ENCODE peak calls at places on chromosomes 11 and 22, in four cellular contexts. D, F, V and W are unnamed samples.
A peak's percentile ranks its signal among the peaks of the same experiment; 100 is the strongest.

GRCh38 chr11:107785401-107785800 is 73.2 kb downstream of the SLC35F2 start:
- DNase-seq in D (no peak), F (no peak), V (no peak), W (no peak)

GRCh38 chr22:28283025-28283654 is 364.1 kb upstream of the PITPNB start:
- DNase-seq in D (no peak), F (peak; percentile 53), V (no peak), W (no peak)

GRCh38 chr11:113393501-113393985 is 6.0 kb downstream of the ANKK1 start:
- DNase-seq in D (no peak), F (no peak), V (no peak), W (no peak)

GRCh38 chr11:11117730-11118129 is 235.3 kb downstream of the CSNK2A3 start:
- DNase-seq in D (no peak), F (no peak), V (no peak), W (no peak)

GRCh38 chr11:132068556-132068955 is 698.1 kb downstream of the NTM start:
- DNase-seq in D (no peak), F (no peak), V (no peak), W (no peak)

GRCh38 chr11:114877976-114878375 is 199.6 kb downstream of the NXPE2 start:
- DNase-seq in D (no peak), F (no peak), V (no peak), W (no peak)

GRCh38 chr11:16861867-16862266 is 123.4 kb downstream of the C11orf58 start:
- DNase-seq in D (no peak), F (no peak), V (no peak), W (no peak)

GRCh38 chr11:95337175-95337957 is 106.4 kb upstream of the SESN3 start:
- DNase-seq in D (no peak), F (peak; percentile 43), V (no peak), W (peak; percentile 14)

GRCh38 chr22:37918580-37919274 is 12.6 kb downstream of the MICALL1 start:
- DNase-seq in D (no peak), F (no peak), V (no peak), W (no peak)

GRCh38 chr11:19978668-19979518 is 181.4 kb downstream of the DBX1 start:
- DNase-seq in D (peak; percentile 67), F (no peak), V (no peak), W (no peak)

GRCh38 chr11:30292545-30292944 is 30.4 kb upstream of the ARL14EP start:
- DNase-seq in D (no peak), F (no peak), V (no peak), W (no peak)

GRCh38 chr11:57427692-57428082 is 766 bp upstream of the SLC43A3 start:
- DNase-seq in D (no peak), F (peak; percentile 94), V (no peak), W (peak; percentile 64)

GRCh38 chr22:39661842-39662676 is 91.5 kb downstream of the CACNA1I start:
- DNase-seq in D (no peak), F (no peak), V (peak; percentile 38), W (no peak)

GRCh38 chr22:17121235-17122195 is at the start of gene TMEM121B:
- DNase-seq in D (peak; percentile 68), F (peak; percentile 19), V (no peak), W (peak; percentile 59)

GRCh38 chr11:47750725-47751124 is 16.4 kb downstream of the FNBP4 start:
- DNase-seq in D (no peak), F (no peak), V (no peak), W (no peak)

GRCh38 chr11:76662656-76663460 is 7.7 kb downstream of the LRRC32 start:
- DNase-seq in D (no peak), F (no peak), V (no peak), W (peak; percentile 1)

GRCh38 chr11:133957926-133958325 is 1.2 kb upstream of the IGSF9B start:
- DNase-seq in D (no peak), F (no peak), V (no peak), W (no peak)

GRCh38 chr11:24312464-24313238 is 184.2 kb upstream of the LUZP2 start:
- DNase-seq in D (no peak), F (no peak), V (no peak), W (no peak)

GRCh38 chr22:45290410-45290936 is 5.7 kb downstream of the UPK3A start:
- DNase-seq in D (no peak), F (no peak), V (no peak), W (peak; percentile 91)

GRCh38 chr11:113288286-113288863 is 26.0 kb upstream of the TTC12 start:
- DNase-seq in D (no peak), F (no peak), V (no peak), W (no peak)

GRCh38 chr22:46337870-46338269 is 2.4 kb downstream of the TRMU start:
- DNase-seq in D (no peak), F (no peak), V (no peak), W (no peak)

GRCh38 chr11:58963551-58964075 is 24.3 kb downstream of the GLYATL1 start:
- DNase-seq in D (no peak), F (no peak), V (no peak), W (no peak)

GRCh38 chr22:22547692-22548348 is 11.2 kb downstream of the PRAME start:
- DNase-seq in D (no peak), F (no peak), V (no peak), W (no peak)

GRCh38 chr22:23386245-23386631 is 193.9 kb downstream of the IGLL1 start:
- DNase-seq in D (no peak), F (no peak), V (no peak), W (no peak)